ENCODE peak calls at places on chromosomes 2 and 18, in seven cellular contexts. B is brain microvascular endothelial cell; C is cardiac muscle cell; O is Panc1; J is CD4-positive, alpha-beta memory T cell; K is stomach; Y is kidney. A is an unnamed sample. For H3K36me3, the result is how much of the 10 kb centered on the place peaks cover.

GRCh38 chr2:96251721-96252292 is 14.0 kb downstream of the TMEM127 start:
- DNase-seq in Y (peak), J (no peak), C (peak), B (peak), K (peak), O (no peak), A (no peak)

GRCh38 chr2:35454966-35455638 is 900.5 kb upstream of the CRIM1 start:
- DNase-seq in K (no peak), C (peak), O (no peak), Y (no peak), B (peak), J (no peak), A (no peak)

GRCh38 chr2:240412211-240412830 is 23.1 kb upstream of the GPC1 start:
- DNase-seq in B (no peak), J (no peak), K (peak), Y (peak), O (no peak), C (no peak), A (no peak)

GRCh38 chr2:42908538-42909200 is 116.3 kb upstream of the HAAO start:
- DNase-seq in C (no peak), J (no peak), K (no peak), B (no peak), Y (no peak), O (no peak), A (no peak)

GRCh38 chr2:15772681-15773080 is 167.7 kb upstream of the MYCN start:
- DNase-seq in K (no peak), O (no peak), J (no peak), C (no peak), B (no peak), Y (no peak), A (no peak)

GRCh38 chr2:220753486-220753885 is 818.6 kb downstream of the EPHA4 start:
- DNase-seq in C (no peak), J (no peak), Y (no peak), O (no peak), B (no peak), K (no peak), A (no peak)

GRCh38 chr2:166972002-166972401 is 83.7 kb downstream of the XIRP2 start:
- DNase-seq in B (no peak), K (no peak), O (no peak), J (no peak), Y (no peak), C (no peak), A (no peak)

GRCh38 chr2:39227628-39228412 is 15.9 kb downstream of the CDKL4 start:
- DNase-seq in B (peak), J (peak), C (peak), Y (peak), O (no peak), K (peak), A (peak)

GRCh38 chr2:165825041-165825440 is 31.0 kb upstream of the GALNT3 start:
- DNase-seq in C (peak), O (no peak), B (peak), Y (no peak), J (no peak), K (peak), A (no peak)

GRCh38 chr2:200454839-200455801 is 54.7 kb downstream of the KCTD18 start:
- DNase-seq in J (no peak), B (peak), O (no peak), K (no peak), C (no peak), Y (no peak), A (no peak)

GRCh38 chr2:195352581-195352980 is 304.4 kb upstream of the SLC39A10 start:
- DNase-seq in J (no peak), B (no peak), Y (no peak), C (no peak), K (no peak), O (no peak), A (no peak)

GRCh38 chr2:86319700-86320369 is 17.6 kb downstream of the REEP1 start:
- DNase-seq in Y (no peak), C (no peak), J (no peak), B (no peak), K (no peak), O (no peak), A (no peak)

GRCh38 chr2:44553456-44553855 is 191.7 kb downstream of the CAMKMT start:
- DNase-seq in O (no peak), J (no peak), C (peak), B (peak), Y (no peak), K (no peak), A (no peak)

GRCh38 chr18:36580874-36581750 is 247.7 kb downstream of the TPGS2 start:
- DNase-seq in C (peak), B (peak), K (no peak), O (no peak), J (no peak), Y (no peak), A (no peak)

GRCh38 chr2:219297766-219298456 is 11.3 kb downstream of the PTPRN start:
- DNase-seq in B (no peak), J (no peak), Y (no peak), O (no peak), K (no peak), C (no peak), A (no peak)

GRCh38 chr2:161170917-161171594 is 10.8 kb downstream of the TANK start:
- DNase-seq in C (peak), O (no peak), K (no peak), Y (no peak), J (no peak), B (no peak), A (no peak)

GRCh38 chr18:60599267-60599666 is 226.7 kb upstream of the MC4R start:
- DNase-seq in K (no peak), Y (no peak), C (no peak), J (no peak), O (no peak), B (no peak), A (no peak)

GRCh38 chr18:8765692-8766463 is 60.5 kb downstream of the MTCL1 start:
- DNase-seq in K (no peak), Y (no peak), O (no peak), C (no peak), B (peak), J (no peak), A (no peak)

GRCh38 chr2:8455236-8456148 is 226.4 kb upstream of the ID2 start:
- DNase-seq in C (no peak), O (no peak), J (peak), B (no peak), Y (no peak), K (no peak), A (no peak)

GRCh38 chr18:60277855-60278480 is 94.6 kb downstream of the MC4R start:
- DNase-seq in Y (no peak), J (no peak), K (no peak), C (peak), B (peak), O (no peak), A (no peak)

GRCh38 chr2:37653093-37653492 is 18.3 kb downstream of the CDC42EP3 start:
- DNase-seq in B (no peak), J (no peak), K (no peak), O (no peak), C (no peak), Y (no peak), A (no peak)

GRCh38 chr2:120237491-120237902 is 14.3 kb upstream of the TMEM185B start:
- DNase-seq in C (peak), O (no peak), J (no peak), B (peak), Y (peak), K (peak), A (no peak)

GRCh38 chr2:63862802-63863201 is 21.1 kb downstream of the UGP2 start:
- DNase-seq in K (no peak), C (no peak), Y (no peak), O (no peak), J (no peak), B (no peak), A (no peak)
- H3K36me3 ChIP-seq in K (under half), C (under half), Y (under half), O (under half), J (under half), B (under half), A (under half)

DNA sequence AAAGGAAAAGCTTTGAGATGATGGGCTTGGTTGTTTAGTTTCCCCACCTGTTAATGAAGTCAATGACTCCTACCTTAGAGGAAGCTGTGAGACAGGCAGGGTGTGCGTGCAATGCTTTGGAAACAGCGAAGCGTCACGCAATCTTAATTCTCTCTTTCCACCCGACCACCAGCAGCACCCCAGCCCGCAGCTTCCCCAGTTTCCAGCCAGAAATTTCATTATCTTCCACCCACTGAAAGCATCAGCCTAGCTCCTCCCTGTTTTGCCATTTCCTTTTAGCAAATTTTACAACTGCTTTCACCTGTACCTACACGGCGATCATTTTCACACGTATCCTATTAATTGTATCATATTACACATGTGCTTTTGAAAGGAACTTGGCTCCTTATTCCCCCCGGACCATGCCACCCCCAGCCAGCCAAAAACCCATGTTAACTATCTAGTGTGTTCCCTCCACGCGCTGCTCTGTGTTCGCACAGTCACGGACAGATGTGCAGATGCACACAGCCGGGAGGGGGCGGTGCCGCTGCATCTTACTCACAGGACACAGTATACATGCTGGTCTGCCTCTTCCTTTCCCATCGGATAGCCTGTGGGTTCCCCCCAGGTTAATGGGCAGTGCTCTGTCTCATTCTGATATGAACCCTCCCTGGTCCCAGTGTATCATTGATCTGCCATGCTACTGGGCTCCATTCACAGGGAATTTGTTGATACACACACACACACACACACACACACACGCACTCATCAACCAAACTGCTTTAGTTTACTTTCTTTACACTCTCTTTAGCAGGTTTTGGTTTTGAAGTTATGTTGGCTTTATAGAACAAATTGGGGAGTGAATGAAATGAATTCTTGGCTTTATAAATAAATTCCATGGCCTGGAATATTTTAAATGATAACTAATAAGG is 22.4 kb downstream of the CYP27C1 start:
- DNase-seq in J (no peak), K (peak), O (no peak), C (peak), B (peak), Y (peak), A (peak)
- H3K4me3 ChIP-seq in J (no peak), K (no peak), O (peak), C (no peak), B (no peak), Y (no peak), A (no peak)

GRCh38 chr2:28378679-28379392 is 13.8 kb upstream of the FOSL2 start:
- DNase-seq in O (no peak), Y (no peak), B (no peak), C (no peak), K (no peak), J (no peak), A (peak)
- H3K27ac ChIP-seq in O (no peak), Y (no peak), B (no peak), C (no peak), K (peak), J (no peak), A (no peak)

DNA sequence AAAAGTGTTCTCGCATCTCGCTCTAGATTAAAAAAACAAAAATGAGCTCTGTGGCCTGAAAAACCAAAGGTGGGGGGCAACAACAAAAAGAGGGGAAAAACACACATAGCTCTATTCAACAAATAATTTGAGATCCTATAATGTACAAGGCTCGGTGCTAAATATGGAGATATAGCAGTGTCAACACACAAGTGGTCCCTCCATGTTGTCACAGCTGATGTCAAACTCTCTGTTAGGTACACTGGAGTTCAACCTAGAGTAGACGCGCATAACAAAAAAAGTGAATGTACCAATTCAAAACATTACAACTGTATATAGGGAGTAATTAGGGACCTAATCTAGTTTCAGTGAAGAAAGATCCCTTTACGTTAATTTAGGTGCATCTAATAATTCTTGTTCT is 5.9 kb downstream of the NCL start:
- DNase-seq in Y (no peak), J (no peak), O (no peak), B (no peak), C (no peak), K (no peak), A (no peak)
- H3K36me3 ChIP-seq in Y (half or more), J (half or more), O (half or more), B (half or more), C (half or more), K (half or more), A (half or more)

GRCh38 chr18:76524477-76524876 is 29.4 kb upstream of the ZNF516 start:
- DNase-seq in K (no peak), C (no peak), J (no peak), Y (no peak), B (no peak), O (no peak), A (no peak)
- H3K4me3 ChIP-seq in K (no peak), C (no peak), J (no peak), Y (no peak), B (no peak), O (no peak), A (no peak)

GRCh38 chr18:38576349-38576748 is 1010.8 kb upstream of the CELF4 start:
- DNase-seq in B (no peak), J (peak), Y (no peak), K (no peak), C (no peak), O (no peak), A (peak)
- H3K27ac ChIP-seq in B (no peak), J (peak), Y (no peak), K (no peak), C (no peak), O (no peak), A (peak)

GRCh38 chr2:128154225-128154624 is 63.2 kb downstream of the UGGT1 start:
- DNase-seq in J (no peak), K (no peak), C (no peak), O (no peak), Y (no peak), B (no peak), A (no peak)
- H3K36me3 ChIP-seq in J (half or more), K (under half), C (under half), O (under half), Y (under half), B (under half), A (under half)

DNA sequence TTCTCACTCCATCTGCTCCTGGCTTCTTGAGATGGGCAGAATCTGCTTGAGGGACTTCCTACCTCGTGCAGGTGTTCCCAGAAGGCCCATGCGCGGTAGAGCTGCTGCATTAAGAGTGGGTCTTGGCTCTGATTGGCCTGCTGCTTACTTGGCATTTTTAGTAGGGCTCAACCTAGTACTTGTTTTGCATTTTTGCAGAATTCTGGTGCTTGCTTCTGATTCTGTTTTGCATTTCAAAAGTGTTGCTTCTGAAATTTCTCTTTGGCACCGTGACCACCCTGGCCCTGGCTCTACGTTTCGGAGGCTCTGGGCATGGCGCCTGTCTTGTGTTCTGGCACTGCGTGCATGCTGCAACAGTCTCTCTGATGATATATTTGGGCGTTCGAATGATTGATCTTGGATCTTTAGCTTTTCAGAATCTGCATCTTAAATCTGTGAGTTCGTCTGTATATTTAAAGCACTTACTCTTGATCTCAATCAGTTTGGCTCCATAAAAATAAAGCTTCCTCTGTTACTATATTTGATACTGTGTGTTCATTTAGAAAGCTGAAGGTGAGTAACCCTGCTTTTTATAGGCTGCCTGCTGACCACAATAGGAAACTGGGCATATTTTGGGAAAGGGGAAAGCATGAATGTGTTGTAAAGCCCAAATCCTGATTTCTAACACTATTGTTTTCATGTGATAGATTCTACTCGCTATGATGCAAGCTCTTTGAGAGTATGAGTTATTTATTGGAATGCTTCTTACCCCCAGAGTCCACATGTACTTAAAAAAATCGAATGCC is 22.2 kb downstream of the EFR3B start:
- DNase-seq in B (no peak), Y (no peak), O (no peak), K (no peak), C (no peak), J (no peak), A (no peak)
- H3K4me3 ChIP-seq in B (no peak), Y (no peak), O (no peak), K (no peak), C (no peak), J (no peak), A (no peak)

A was measured in naive thymus-derived CD4-positive, alpha-beta T cell.